ENCODE peak calls at places on chromosome 5, in six cellular contexts. One of them, this sample, is unnamed.

GRCh38 chr5:65076251-65076869 is 307.6 kb downstream of the CWC27 start:
- DNase-seq in lung microvascular endothelial cell: peak; percentile 19
- DNase-seq in activated naive CD8-positive, alpha-beta T cell treated with anti-CD3 and anti-CD28 coated beads, Interleukin-2, amount 50 U/mL, for 24 hours: peak; percentile 51
- DNase-seq in amniotic stem cell: no peak
- DNase-seq in Calu3: peak; percentile 52
- DNase-seq in stimulated activated CD8-positive, alpha-beta memory T cell treated with anti-CD3 and anti-CD28 coated beads, Interleukin-2, amount 100 ng/mL, for 1 hour: peak; percentile 3
- DNase-seq in this sample: no peak

GRCh38 chr5:163976691-163977090 is 471.3 kb downstream of the MAT2B start:
- DNase-seq in stimulated activated CD8-positive, alpha-beta memory T cell treated with anti-CD3 and anti-CD28 coated beads, Interleukin-2, amount 100 ng/mL, for 1 hour: no peak
- DNase-seq in lung microvascular endothelial cell: no peak
- DNase-seq in activated naive CD8-positive, alpha-beta T cell treated with anti-CD3 and anti-CD28 coated beads, Interleukin-2, amount 50 U/mL, for 24 hours: no peak
- DNase-seq in amniotic stem cell: no peak
- DNase-seq in Calu3: no peak
- DNase-seq in this sample: no peak

GRCh38 chr5:88275574-88275973 is 6.9 kb upstream of the TMEM161B start:
- DNase-seq in activated naive CD8-positive, alpha-beta T cell treated with anti-CD3 and anti-CD28 coated beads, Interleukin-2, amount 50 U/mL, for 24 hours: no peak
- DNase-seq in lung microvascular endothelial cell: no peak
- DNase-seq in stimulated activated CD8-positive, alpha-beta memory T cell treated with anti-CD3 and anti-CD28 coated beads, Interleukin-2, amount 100 ng/mL, for 1 hour: no peak
- DNase-seq in Calu3: no peak
- DNase-seq in amniotic stem cell: no peak
- DNase-seq in this sample: no peak

GRCh38 chr5:174688441-174689354 is 35.7 kb upstream of the MSX2 start:
- DNase-seq in lung microvascular endothelial cell: no peak
- DNase-seq in Calu3: no peak
- DNase-seq in activated naive CD8-positive, alpha-beta T cell treated with anti-CD3 and anti-CD28 coated beads, Interleukin-2, amount 50 U/mL, for 24 hours: no peak
- DNase-seq in stimulated activated CD8-positive, alpha-beta memory T cell treated with anti-CD3 and anti-CD28 coated beads, Interleukin-2, amount 100 ng/mL, for 1 hour: no peak
- DNase-seq in amniotic stem cell: no peak
- DNase-seq in this sample: no peak

GRCh38 chr5:6495433-6496206 is 47.0 kb downstream of the UBE2QL1 start:
- DNase-seq in amniotic stem cell: no peak
- DNase-seq in activated naive CD8-positive, alpha-beta T cell treated with anti-CD3 and anti-CD28 coated beads, Interleukin-2, amount 50 U/mL, for 24 hours: no peak
- DNase-seq in lung microvascular endothelial cell: no peak
- DNase-seq in stimulated activated CD8-positive, alpha-beta memory T cell treated with anti-CD3 and anti-CD28 coated beads, Interleukin-2, amount 100 ng/mL, for 1 hour: no peak
- DNase-seq in Calu3: no peak
- DNase-seq in this sample: no peak

GRCh38 chr5:167634432-167634831 is 657.0 kb upstream of the WWC1 start:
- DNase-seq in lung microvascular endothelial cell: no peak
- DNase-seq in amniotic stem cell: no peak
- DNase-seq in stimulated activated CD8-positive, alpha-beta memory T cell treated with anti-CD3 and anti-CD28 coated beads, Interleukin-2, amount 100 ng/mL, for 1 hour: no peak
- DNase-seq in activated naive CD8-positive, alpha-beta T cell treated with anti-CD3 and anti-CD28 coated beads, Interleukin-2, amount 50 U/mL, for 24 hours: no peak
- DNase-seq in Calu3: no peak
- DNase-seq in this sample: no peak

GRCh38 chr5:157729858-157730257 is 1.4 kb upstream of the THG1L start:
- DNase-seq in Calu3: no peak
- DNase-seq in stimulated activated CD8-positive, alpha-beta memory T cell treated with anti-CD3 and anti-CD28 coated beads, Interleukin-2, amount 100 ng/mL, for 1 hour: no peak
- DNase-seq in lung microvascular endothelial cell: no peak
- DNase-seq in amniotic stem cell: no peak
- DNase-seq in activated naive CD8-positive, alpha-beta T cell treated with anti-CD3 and anti-CD28 coated beads, Interleukin-2, amount 50 U/mL, for 24 hours: no peak
- DNase-seq in this sample: no peak

GRCh38 chr5:94884294-94884693 is 265.8 kb downstream of the SLF1 start:
- DNase-seq in lung microvascular endothelial cell: no peak
- DNase-seq in stimulated activated CD8-positive, alpha-beta memory T cell treated with anti-CD3 and anti-CD28 coated beads, Interleukin-2, amount 100 ng/mL, for 1 hour: no peak
- DNase-seq in Calu3: no peak
- DNase-seq in amniotic stem cell: no peak
- DNase-seq in activated naive CD8-positive, alpha-beta T cell treated with anti-CD3 and anti-CD28 coated beads, Interleukin-2, amount 50 U/mL, for 24 hours: no peak
- DNase-seq in this sample: no peak

GRCh38 chr5:10934789-10935355 is 173.8 kb upstream of the DAP start:
- DNase-seq in Calu3: no peak
- DNase-seq in lung microvascular endothelial cell: no peak
- DNase-seq in amniotic stem cell: no peak
- DNase-seq in stimulated activated CD8-positive, alpha-beta memory T cell treated with anti-CD3 and anti-CD28 coated beads, Interleukin-2, amount 100 ng/mL, for 1 hour: no peak
- DNase-seq in activated naive CD8-positive, alpha-beta T cell treated with anti-CD3 and anti-CD28 coated beads, Interleukin-2, amount 50 U/mL, for 24 hours: no peak
- DNase-seq in this sample: no peak

GRCh38 chr5:151699071-151699901 is 12.6 kb upstream of the SPARC start:
- DNase-seq in lung microvascular endothelial cell: peak; percentile 69
- DNase-seq in amniotic stem cell: peak; percentile 93
- DNase-seq in activated naive CD8-positive, alpha-beta T cell treated with anti-CD3 and anti-CD28 coated beads, Interleukin-2, amount 50 U/mL, for 24 hours: no peak
- DNase-seq in stimulated activated CD8-positive, alpha-beta memory T cell treated with anti-CD3 and anti-CD28 coated beads, Interleukin-2, amount 100 ng/mL, for 1 hour: no peak
- DNase-seq in Calu3: peak; percentile 21
- DNase-seq in this sample: peak; percentile 39

GRCh38 chr5:80231243-80231642 is 24.6 kb downstream of the SERINC5 start:
- DNase-seq in stimulated activated CD8-positive, alpha-beta memory T cell treated with anti-CD3 and anti-CD28 coated beads, Interleukin-2, amount 100 ng/mL, for 1 hour: no peak
- DNase-seq in lung microvascular endothelial cell: no peak
- DNase-seq in activated naive CD8-positive, alpha-beta T cell treated with anti-CD3 and anti-CD28 coated beads, Interleukin-2, amount 50 U/mL, for 24 hours: no peak
- DNase-seq in amniotic stem cell: no peak
- DNase-seq in Calu3: peak; percentile 32
- DNase-seq in this sample: no peak

GRCh38 chr5:1637639-1638481 is 114.1 kb upstream of the LPCAT1 start:
- DNase-seq in activated naive CD8-positive, alpha-beta T cell treated with anti-CD3 and anti-CD28 coated beads, Interleukin-2, amount 50 U/mL, for 24 hours: no peak
- DNase-seq in Calu3: no peak
- DNase-seq in stimulated activated CD8-positive, alpha-beta memory T cell treated with anti-CD3 and anti-CD28 coated beads, Interleukin-2, amount 100 ng/mL, for 1 hour: no peak
- DNase-seq in lung microvascular endothelial cell: no peak
- DNase-seq in amniotic stem cell: no peak
- DNase-seq in this sample: no peak

GRCh38 chr5:107254214-107254901 is 416.4 kb downstream of the EFNA5 start:
- DNase-seq in lung microvascular endothelial cell: no peak
- DNase-seq in stimulated activated CD8-positive, alpha-beta memory T cell treated with anti-CD3 and anti-CD28 coated beads, Interleukin-2, amount 100 ng/mL, for 1 hour: no peak
- DNase-seq in amniotic stem cell: no peak
- DNase-seq in activated naive CD8-positive, alpha-beta T cell treated with anti-CD3 and anti-CD28 coated beads, Interleukin-2, amount 50 U/mL, for 24 hours: no peak
- DNase-seq in Calu3: no peak
- DNase-seq in this sample: no peak

GRCh38 chr5:120624021-120624563 is 160.0 kb downstream of the PRR16 start:
- DNase-seq in amniotic stem cell: no peak
- DNase-seq in lung microvascular endothelial cell: no peak
- DNase-seq in activated naive CD8-positive, alpha-beta T cell treated with anti-CD3 and anti-CD28 coated beads, Interleukin-2, amount 50 U/mL, for 24 hours: no peak
- DNase-seq in Calu3: no peak
- DNase-seq in stimulated activated CD8-positive, alpha-beta memory T cell treated with anti-CD3 and anti-CD28 coated beads, Interleukin-2, amount 100 ng/mL, for 1 hour: no peak
- DNase-seq in this sample: no peak

GRCh38 chr5:173434270-173434669 is 106.1 kb upstream of the STC2 start:
- DNase-seq in activated naive CD8-positive, alpha-beta T cell treated with anti-CD3 and anti-CD28 coated beads, Interleukin-2, amount 50 U/mL, for 24 hours: no peak
- DNase-seq in stimulated activated CD8-positive, alpha-beta memory T cell treated with anti-CD3 and anti-CD28 coated beads, Interleukin-2, amount 100 ng/mL, for 1 hour: no peak
- DNase-seq in lung microvascular endothelial cell: no peak
- DNase-seq in Calu3: no peak
- DNase-seq in amniotic stem cell: no peak
- DNase-seq in this sample: no peak

GRCh38 chr5:84381501-84382362 is 2.9 kb downstream of the EDIL3 start:
- DNase-seq in activated naive CD8-positive, alpha-beta T cell treated with anti-CD3 and anti-CD28 coated beads, Interleukin-2, amount 50 U/mL, for 24 hours: no peak
- DNase-seq in stimulated activated CD8-positive, alpha-beta memory T cell treated with anti-CD3 and anti-CD28 coated beads, Interleukin-2, amount 100 ng/mL, for 1 hour: no peak
- DNase-seq in amniotic stem cell: no peak
- DNase-seq in lung microvascular endothelial cell: no peak
- DNase-seq in Calu3: peak; percentile 17
- DNase-seq in this sample: peak; percentile 40

GRCh38 chr5:142783601-142784291 is 13.6 kb downstream of the ARHGAP26 start:
- DNase-seq in Calu3: no peak
- DNase-seq in amniotic stem cell: no peak
- DNase-seq in lung microvascular endothelial cell: peak; percentile 52
- DNase-seq in activated naive CD8-positive, alpha-beta T cell treated with anti-CD3 and anti-CD28 coated beads, Interleukin-2, amount 50 U/mL, for 24 hours: peak; percentile 66
- DNase-seq in stimulated activated CD8-positive, alpha-beta memory T cell treated with anti-CD3 and anti-CD28 coated beads, Interleukin-2, amount 100 ng/mL, for 1 hour: no peak
- DNase-seq in this sample: no peak

GRCh38 chr5:58497956-58498942 is 7.0 kb downstream of the GAPT start:
- DNase-seq in Calu3: peak; percentile 59
- DNase-seq in activated naive CD8-positive, alpha-beta T cell treated with anti-CD3 and anti-CD28 coated beads, Interleukin-2, amount 50 U/mL, for 24 hours: no peak
- DNase-seq in lung microvascular endothelial cell: peak; percentile 70
- DNase-seq in stimulated activated CD8-positive, alpha-beta memory T cell treated with anti-CD3 and anti-CD28 coated beads, Interleukin-2, amount 100 ng/mL, for 1 hour: no peak
- DNase-seq in amniotic stem cell: peak; percentile 11
- DNase-seq in this sample: no peak

GRCh38 chr5:157917909-157918809 is 59.2 kb upstream of the CLINT1 start:
- DNase-seq in activated naive CD8-positive, alpha-beta T cell treated with anti-CD3 and anti-CD28 coated beads, Interleukin-2, amount 50 U/mL, for 24 hours: peak; percentile 75
- DNase-seq in lung microvascular endothelial cell: peak; percentile 73
- DNase-seq in Calu3: peak; percentile 86
- DNase-seq in amniotic stem cell: peak; percentile 16
- DNase-seq in stimulated activated CD8-positive, alpha-beta memory T cell treated with anti-CD3 and anti-CD28 coated beads, Interleukin-2, amount 100 ng/mL, for 1 hour: peak; percentile 4
- DNase-seq in this sample: peak; percentile 81

GRCh38 chr5:5066276-5067186 is 73.6 kb upstream of the ADAMTS16 start:
- DNase-seq in stimulated activated CD8-positive, alpha-beta memory T cell treated with anti-CD3 and anti-CD28 coated beads, Interleukin-2, amount 100 ng/mL, for 1 hour: no peak
- DNase-seq in activated naive CD8-positive, alpha-beta T cell treated with anti-CD3 and anti-CD28 coated beads, Interleukin-2, amount 50 U/mL, for 24 hours: no peak
- DNase-seq in lung microvascular endothelial cell: no peak
- DNase-seq in amniotic stem cell: no peak
- DNase-seq in Calu3: no peak
- DNase-seq in this sample: no peak

GRCh38 chr5:170254056-170254455 is 21.3 kb downstream of the C5orf58 start:
- DNase-seq in Calu3: peak; percentile 84
- DNase-seq in lung microvascular endothelial cell: no peak
- DNase-seq in activated naive CD8-positive, alpha-beta T cell treated with anti-CD3 and anti-CD28 coated beads, Interleukin-2, amount 50 U/mL, for 24 hours: peak; percentile 59
- DNase-seq in amniotic stem cell: no peak
- DNase-seq in stimulated activated CD8-positive, alpha-beta memory T cell treated with anti-CD3 and anti-CD28 coated beads, Interleukin-2, amount 100 ng/mL, for 1 hour: no peak
- DNase-seq in this sample: no peak

GRCh38 chr5:142823176-142823575 is 53.0 kb downstream of the ARHGAP26 start:
- DNase-seq in Calu3: no peak
- DNase-seq in activated naive CD8-positive, alpha-beta T cell treated with anti-CD3 and anti-CD28 coated beads, Interleukin-2, amount 50 U/mL, for 24 hours: no peak
- DNase-seq in lung microvascular endothelial cell: peak; percentile 39
- DNase-seq in amniotic stem cell: no peak
- DNase-seq in stimulated activated CD8-positive, alpha-beta memory T cell treated with anti-CD3 and anti-CD28 coated beads, Interleukin-2, amount 100 ng/mL, for 1 hour: no peak
- DNase-seq in this sample: no peak

GRCh38 chr5:150180241-150181027 is 9.4 kb upstream of the SLC6A7 start:
- DNase-seq in stimulated activated CD8-positive, alpha-beta memory T cell treated with anti-CD3 and anti-CD28 coated beads, Interleukin-2, amount 100 ng/mL, for 1 hour: no peak
- DNase-seq in lung microvascular endothelial cell: peak; percentile 78
- DNase-seq in Calu3: no peak
- DNase-seq in activated naive CD8-positive, alpha-beta T cell treated with anti-CD3 and anti-CD28 coated beads, Interleukin-2, amount 50 U/mL, for 24 hours: no peak
- DNase-seq in amniotic stem cell: no peak
- DNase-seq in this sample: peak; percentile 73

GRCh38 chr5:94689871-94690270 is 71.4 kb downstream of the SLF1 start:
- DNase-seq in stimulated activated CD8-positive, alpha-beta memory T cell treated with anti-CD3 and anti-CD28 coated beads, Interleukin-2, amount 100 ng/mL, for 1 hour: no peak
- DNase-seq in lung microvascular endothelial cell: no peak
- DNase-seq in Calu3: no peak
- DNase-seq in amniotic stem cell: no peak
- DNase-seq in activated naive CD8-positive, alpha-beta T cell treated with anti-CD3 and anti-CD28 coated beads, Interleukin-2, amount 50 U/mL, for 24 hours: no peak
- DNase-seq in this sample: no peak

GRCh38 chr5:97094579-97095317 is 47.7 kb downstream of the LIX1 start:
- DNase-seq in stimulated activated CD8-positive, alpha-beta memory T cell treated with anti-CD3 and anti-CD28 coated beads, Interleukin-2, amount 100 ng/mL, for 1 hour: no peak
- DNase-seq in Calu3: no peak
- DNase-seq in amniotic stem cell: no peak
- DNase-seq in lung microvascular endothelial cell: no peak
- DNase-seq in activated naive CD8-positive, alpha-beta T cell treated with anti-CD3 and anti-CD28 coated beads, Interleukin-2, amount 50 U/mL, for 24 hours: peak; percentile 19
- DNase-seq in this sample: no peak

GRCh38 chr5:111313017-111313724 is 89.0 kb downstream of the CAMK4 start:
- DNase-seq in stimulated activated CD8-positive, alpha-beta memory T cell treated with anti-CD3 and anti-CD28 coated beads, Interleukin-2, amount 100 ng/mL, for 1 hour: no peak
- DNase-seq in activated naive CD8-positive, alpha-beta T cell treated with anti-CD3 and anti-CD28 coated beads, Interleukin-2, amount 50 U/mL, for 24 hours: no peak
- DNase-seq in amniotic stem cell: no peak
- DNase-seq in Calu3: no peak
- DNase-seq in lung microvascular endothelial cell: no peak
- DNase-seq in this sample: no peak

GRCh38 chr5:2013301-2014057 is 130.8 kb upstream of the IRX4 start:
- DNase-seq in lung microvascular endothelial cell: no peak
- DNase-seq in stimulated activated CD8-positive, alpha-beta memory T cell treated with anti-CD3 and anti-CD28 coated beads, Interleukin-2, amount 100 ng/mL, for 1 hour: no peak
- DNase-seq in Calu3: no peak
- DNase-seq in activated naive CD8-positive, alpha-beta T cell treated with anti-CD3 and anti-CD28 coated beads, Interleukin-2, amount 50 U/mL, for 24 hours: no peak
- DNase-seq in amniotic stem cell: no peak
- DNase-seq in this sample: no peak

GRCh38 chr5:167244583-167244982 is 1046.9 kb upstream of the WWC1 start:
- DNase-seq in Calu3: peak; percentile 41
- DNase-seq in stimulated activated CD8-positive, alpha-beta memory T cell treated with anti-CD3 and anti-CD28 coated beads, Interleukin-2, amount 100 ng/mL, for 1 hour: no peak
- DNase-seq in activated naive CD8-positive, alpha-beta T cell treated with anti-CD3 and anti-CD28 coated beads, Interleukin-2, amount 50 U/mL, for 24 hours: no peak
- DNase-seq in amniotic stem cell: no peak
- DNase-seq in lung microvascular endothelial cell: peak; percentile 15
- DNase-seq in this sample: no peak

GRCh38 chr5:149313151-149313841 is 32.0 kb upstream of the GRPEL2 start:
- DNase-seq in activated naive CD8-positive, alpha-beta T cell treated with anti-CD3 and anti-CD28 coated beads, Interleukin-2, amount 50 U/mL, for 24 hours: no peak
- DNase-seq in stimulated activated CD8-positive, alpha-beta memory T cell treated with anti-CD3 and anti-CD28 coated beads, Interleukin-2, amount 100 ng/mL, for 1 hour: no peak
- DNase-seq in Calu3: no peak
- DNase-seq in amniotic stem cell: no peak
- DNase-seq in lung microvascular endothelial cell: no peak
- DNase-seq in this sample: no peak

GRCh38 chr5:135206862-135207261 is 172.8 kb upstream of the PITX1 start:
- DNase-seq in stimulated activated CD8-positive, alpha-beta memory T cell treated with anti-CD3 and anti-CD28 coated beads, Interleukin-2, amount 100 ng/mL, for 1 hour: no peak
- DNase-seq in amniotic stem cell: no peak
- DNase-seq in activated naive CD8-positive, alpha-beta T cell treated with anti-CD3 and anti-CD28 coated beads, Interleukin-2, amount 50 U/mL, for 24 hours: no peak
- DNase-seq in Calu3: no peak
- DNase-seq in lung microvascular endothelial cell: no peak
- DNase-seq in this sample: no peak

GRCh38 chr5:107352576-107352975 is 318.2 kb downstream of the EFNA5 start:
- DNase-seq in amniotic stem cell: no peak
- DNase-seq in lung microvascular endothelial cell: no peak
- DNase-seq in stimulated activated CD8-positive, alpha-beta memory T cell treated with anti-CD3 and anti-CD28 coated beads, Interleukin-2, amount 100 ng/mL, for 1 hour: no peak
- DNase-seq in activated naive CD8-positive, alpha-beta T cell treated with anti-CD3 and anti-CD28 coated beads, Interleukin-2, amount 50 U/mL, for 24 hours: no peak
- DNase-seq in Calu3: no peak
- DNase-seq in this sample: no peak

GRCh38 chr5:150117945-150118560 is 31.7 kb upstream of the CSF1R start:
- DNase-seq in activated naive CD8-positive, alpha-beta T cell treated with anti-CD3 and anti-CD28 coated beads, Interleukin-2, amount 50 U/mL, for 24 hours: no peak
- DNase-seq in Calu3: no peak
- DNase-seq in stimulated activated CD8-positive, alpha-beta memory T cell treated with anti-CD3 and anti-CD28 coated beads, Interleukin-2, amount 100 ng/mL, for 1 hour: no peak
- DNase-seq in amniotic stem cell: no peak
- DNase-seq in lung microvascular endothelial cell: no peak
- DNase-seq in this sample: peak; percentile 1

GRCh38 chr5:142106061-142106460 is 2.5 kb upstream of the NDFIP1 start:
- DNase-seq in Calu3: no peak
- DNase-seq in activated naive CD8-positive, alpha-beta T cell treated with anti-CD3 and anti-CD28 coated beads, Interleukin-2, amount 50 U/mL, for 24 hours: no peak
- DNase-seq in lung microvascular endothelial cell: no peak
- DNase-seq in stimulated activated CD8-positive, alpha-beta memory T cell treated with anti-CD3 and anti-CD28 coated beads, Interleukin-2, amount 100 ng/mL, for 1 hour: no peak
- DNase-seq in amniotic stem cell: no peak
- DNase-seq in this sample: peak; percentile 25

GRCh38 chr5:100562821-100563220 is 27.6 kb downstream of the FAM174A start:
- DNase-seq in activated naive CD8-positive, alpha-beta T cell treated with anti-CD3 and anti-CD28 coated beads, Interleukin-2, amount 50 U/mL, for 24 hours: no peak
- DNase-seq in stimulated activated CD8-positive, alpha-beta memory T cell treated with anti-CD3 and anti-CD28 coated beads, Interleukin-2, amount 100 ng/mL, for 1 hour: no peak
- DNase-seq in Calu3: no peak
- DNase-seq in amniotic stem cell: no peak
- DNase-seq in lung microvascular endothelial cell: no peak
- DNase-seq in this sample: no peak

GRCh38 chr5:1546556-1546955 is 22.8 kb upstream of the LPCAT1 start:
- DNase-seq in lung microvascular endothelial cell: no peak
- DNase-seq in amniotic stem cell: no peak
- DNase-seq in Calu3: no peak
- DNase-seq in activated naive CD8-positive, alpha-beta T cell treated with anti-CD3 and anti-CD28 coated beads, Interleukin-2, amount 50 U/mL, for 24 hours: no peak
- DNase-seq in stimulated activated CD8-positive, alpha-beta memory T cell treated with anti-CD3 and anti-CD28 coated beads, Interleukin-2, amount 100 ng/mL, for 1 hour: no peak
- DNase-seq in this sample: no peak

GRCh38 chr5:53262348-53262970 is 152.9 kb upstream of the MOCS2 start:
- DNase-seq in stimulated activated CD8-positive, alpha-beta memory T cell treated with anti-CD3 and anti-CD28 coated beads, Interleukin-2, amount 100 ng/mL, for 1 hour: no peak
- DNase-seq in Calu3: peak; percentile 55
- DNase-seq in amniotic stem cell: peak; percentile 26
- DNase-seq in activated naive CD8-positive, alpha-beta T cell treated with anti-CD3 and anti-CD28 coated beads, Interleukin-2, amount 50 U/mL, for 24 hours: no peak
- DNase-seq in lung microvascular endothelial cell: peak; percentile 82
- DNase-seq in this sample: no peak

GRCh38 chr5:176711883-176712282 is 64.6 kb downstream of the TSPAN17 start:
- DNase-seq in lung microvascular endothelial cell: no peak
- DNase-seq in activated naive CD8-positive, alpha-beta T cell treated with anti-CD3 and anti-CD28 coated beads, Interleukin-2, amount 50 U/mL, for 24 hours: no peak
- DNase-seq in Calu3: no peak
- DNase-seq in stimulated activated CD8-positive, alpha-beta memory T cell treated with anti-CD3 and anti-CD28 coated beads, Interleukin-2, amount 100 ng/mL, for 1 hour: no peak
- DNase-seq in amniotic stem cell: no peak
- DNase-seq in this sample: no peak